ENCODE peak calls at places on chromosomes 7 and 10, in nine cellular contexts. I is Caco-2; M is astrocyte of the spinal cord; X is activated T-helper 1 cell treated with Interleukin-2 at 50 U/mL for 16 hours; O is activated CD4-positive, alpha-beta T cell treated with anti-CD3 and anti-CD28 coated beads for 1 hour; G is EH; H is LoVo; U is H54; B is substantia nigra. V is an unnamed sample.

GRCh38 chr10:44706745-44707144 is 204.4 kb upstream of the TMEM72 start:
- DNase-seq in O (no peak), U (peak), G (peak), B (no peak), M (peak), H (peak), X (no peak), I (no peak), V (no peak)

GRCh38 chr10:90592903-90593302 is 264.9 kb downstream of the HTR7 start:
- DNase-seq in U (peak), B (no peak), M (peak), I (peak), X (no peak), H (peak), O (no peak), G (peak), V (peak)

GRCh38 chr7:34187908-34188307 is 282.6 kb downstream of the BMPER start:
- DNase-seq in O (no peak), B (no peak), I (no peak), H (no peak), G (peak), M (no peak), U (no peak), X (no peak), V (no peak)

GRCh38 chr10:113958631-113959382 is 84.9 kb upstream of the ADRB1 start:
- DNase-seq in I (peak), G (peak), M (peak), O (no peak), H (peak), U (peak), X (no peak), B (no peak), V (peak)

GRCh38 chr7:117731455-117731854 is 141.8 kb downstream of the CTTNBP2 start:
- DNase-seq in M (no peak), I (no peak), H (no peak), B (no peak), U (no peak), G (no peak), X (no peak), O (no peak), V (no peak)

GRCh38 chr7:124702385-124702784 is 63.2 kb downstream of the GPR37 start:
- DNase-seq in I (no peak), U (no peak), O (no peak), B (no peak), M (peak), X (no peak), H (no peak), G (no peak), V (no peak)

GRCh38 chr10:36425140-36425797 is 700.1 kb upstream of the ANKRD30A start:
- DNase-seq in U (no peak), O (no peak), I (no peak), X (no peak), G (peak), B (no peak), M (no peak), H (no peak), V (no peak)

GRCh38 chr7:23277359-23277989 is 21.7 kb upstream of the MALSU1 start:
- DNase-seq in B (no peak), M (peak), X (no peak), H (peak), O (no peak), G (peak), U (peak), I (peak), V (peak)

GRCh38 chr7:9036080-9036479 is 602.7 kb downstream of the NXPH1 start:
- DNase-seq in I (no peak), G (no peak), B (no peak), M (no peak), H (no peak), U (no peak), X (no peak), O (no peak), V (no peak)

GRCh38 chr10:96636546-96636945 is 49.7 kb upstream of the TM9SF3 start:
- DNase-seq in M (no peak), B (no peak), O (no peak), I (no peak), G (peak), U (no peak), H (no peak), X (no peak), V (no peak)